ENCODE peak calls at places on chromosome 14, in four cellular contexts. A, K, X and Q are unnamed samples.
A peak's percentile ranks its signal among the peaks of the same experiment; 100 is the strongest.

GRCh38 chr14:61525293-61526011 is 169.9 kb upstream of the HIF1A start:
- DNase-seq in A (peak; percentile 52), K (no peak), X (no peak), Q (peak; percentile 46)

GRCh38 chr14:54267172-54267571 is 129.6 kb upstream of the CDKN3 start:
- DNase-seq in A (no peak), K (no peak), X (no peak), Q (peak; percentile 59)

GRCh38 chr14:93430319-93430801 is 379 bp upstream of the UNC79 start:
- DNase-seq in A (no peak), K (peak; percentile 54), X (peak; percentile 80), Q (peak; percentile 91)

GRCh38 chr14:46580941-46581671 is 70.5 kb downstream of the RPL10L start:
- DNase-seq in A (no peak), K (peak; percentile 2), X (peak; percentile 38), Q (peak; percentile 66)

GRCh38 chr14:55097894-55098560 is 31.0 kb upstream of the LGALS3 start:
- DNase-seq in A (no peak), K (no peak), X (no peak), Q (no peak)

GRCh38 chr14:105334383-105335230 is 20.1 kb downstream of the PACS2 start:
- DNase-seq in A (no peak), K (no peak), X (peak; percentile 58), Q (peak; percentile 22)

GRCh38 chr14:91228112-91229004 is 16.1 kb downstream of the GPR68 start:
- DNase-seq in A (peak; percentile 84), K (no peak), X (peak; percentile 80), Q (peak; percentile 27)

GRCh38 chr14:35932659-35933159 is 106.6 kb downstream of the BRMS1L start:
- DNase-seq in A (no peak), K (no peak), X (no peak), Q (no peak)

GRCh38 chr14:33933386-33933934 is 17.4 kb downstream of the EGLN3 start:
- DNase-seq in A (no peak), K (no peak), X (no peak), Q (no peak)

GRCh38 chr14:90644882-90645281 is 171.3 kb downstream of the TTC7B start:
- DNase-seq in A (peak; percentile 80), K (no peak), X (no peak), Q (no peak)

DNA sequence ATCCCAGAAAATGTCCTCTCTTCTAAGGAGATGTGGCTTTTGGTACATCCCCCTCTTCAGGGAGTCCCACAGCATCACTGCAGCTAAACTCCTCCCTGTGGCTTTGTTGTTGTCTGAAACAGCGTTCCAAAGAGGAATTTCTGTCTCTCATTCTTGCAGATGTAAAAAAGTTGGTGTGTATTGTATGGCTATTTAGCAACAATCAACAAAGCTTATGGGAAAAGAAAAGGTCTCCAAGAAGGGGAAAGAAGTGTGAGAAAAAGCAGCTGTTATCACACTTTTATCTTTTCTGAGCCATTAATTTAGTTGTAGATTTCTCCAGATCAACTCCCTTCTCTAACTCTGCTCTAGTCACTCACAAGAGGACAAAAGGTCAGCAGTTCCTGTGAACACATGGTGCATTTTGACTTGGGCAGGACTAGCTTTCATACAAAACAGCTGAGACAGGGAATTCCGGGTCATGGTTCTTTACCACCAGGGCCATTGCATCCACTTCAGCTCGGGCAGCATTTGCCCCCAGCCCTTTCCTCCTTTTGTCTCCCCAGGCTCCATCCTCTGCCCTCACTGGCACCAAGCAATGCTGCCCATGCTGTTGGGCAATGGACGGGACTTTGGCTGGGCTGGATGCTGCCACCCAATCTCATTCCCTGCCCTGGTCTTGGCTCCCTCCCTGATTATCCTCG is 184.7 kb downstream of the TMX1 start:
- DNase-seq in A (peak; percentile 53), K (no peak), X (no peak), Q (peak; percentile 81)
- H3K4ac ChIP-seq in A (peak overlapping the region; percentile 27), K (no peak overlapping the region), X (no peak overlapping the region), Q (no peak overlapping the region)

DNA sequence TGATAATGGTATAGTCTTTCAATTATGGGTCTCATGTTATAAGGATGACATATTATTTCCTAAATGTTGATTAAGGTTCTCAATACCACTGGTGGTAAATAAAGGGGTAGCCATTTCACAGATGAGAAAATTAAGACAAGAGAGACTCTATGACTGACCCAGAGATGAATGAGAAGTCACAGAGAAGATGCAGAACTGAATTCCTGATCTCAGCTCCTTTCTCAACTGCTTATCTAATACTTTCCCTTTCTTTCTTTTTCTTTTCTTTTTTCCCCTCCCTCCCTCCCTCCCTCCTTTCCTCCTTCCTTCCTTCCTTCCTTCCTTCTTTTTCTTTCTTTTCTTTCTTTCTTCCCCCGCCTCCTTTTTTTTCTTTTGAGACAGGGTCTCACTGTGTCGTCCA is 8.3 kb upstream of the PTGR2 start:
- DNase-seq in A (no peak), K (no peak), X (no peak), Q (no peak)
- H4K5ac ChIP-seq in A (no peak overlapping the region), K (no peak overlapping the region), X (no peak overlapping the region), Q (no peak overlapping the region)

DNA sequence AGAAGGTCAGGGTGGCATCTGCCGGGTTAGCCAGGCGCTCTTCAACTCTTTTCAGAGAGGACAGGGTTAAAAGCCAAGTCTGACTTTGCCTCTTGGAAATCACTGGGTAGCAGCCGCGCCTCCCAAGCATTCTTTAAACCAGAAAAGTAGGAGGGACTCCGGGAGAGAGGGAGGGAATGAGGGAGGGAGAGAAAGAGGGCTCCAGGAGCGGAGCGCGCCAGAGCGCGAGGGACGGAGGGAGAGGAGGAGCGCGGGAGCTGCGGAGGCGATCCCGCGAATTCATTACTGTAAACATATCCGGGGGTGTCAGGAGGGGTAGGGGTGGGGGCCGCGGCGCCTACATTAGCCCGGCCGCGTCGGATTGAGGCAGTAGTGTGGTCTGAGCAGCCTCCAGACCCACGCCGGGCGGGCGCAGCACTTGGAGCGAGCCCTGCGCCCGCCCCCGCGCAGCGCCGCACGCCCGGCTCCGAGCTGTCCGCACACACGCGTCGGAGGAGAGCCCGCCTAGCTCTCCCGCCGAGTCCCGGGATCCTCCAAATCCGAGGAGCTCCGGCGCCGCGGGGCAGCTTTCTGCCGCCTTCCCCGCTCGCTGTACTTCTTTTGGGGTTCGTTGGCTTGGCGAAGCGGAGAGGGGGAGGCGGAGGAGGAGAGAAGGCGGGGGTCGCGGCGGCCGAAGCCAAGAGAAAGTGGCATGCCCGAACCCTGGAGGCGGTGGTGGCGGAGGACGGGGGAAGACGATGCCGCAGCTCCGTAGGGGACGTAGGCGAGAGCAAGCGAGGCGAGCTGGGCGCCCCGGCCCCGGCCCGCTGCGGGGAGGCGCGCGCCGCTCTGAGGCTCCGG is 3.3 kb downstream of the FLRT2 start:
- DNase-seq in A (peak; percentile 87), K (no peak), X (peak; percentile 90), Q (peak; percentile 98)
- H3K4ac ChIP-seq in A (peak overlapping the region; percentile 75), K (no peak overlapping the region), X (no peak overlapping the region), Q (peak overlapping the region; percentile 66)

GRCh38 chr14:101290681-101291080 is 270.6 kb upstream of the DIO3 start:
- DNase-seq in A (no peak), K (no peak), X (no peak), Q (no peak)
- H4K5ac ChIP-seq in A (no peak overlapping the region), K (no peak overlapping the region), X (no peak overlapping the region), Q (no peak overlapping the region)

DNA sequence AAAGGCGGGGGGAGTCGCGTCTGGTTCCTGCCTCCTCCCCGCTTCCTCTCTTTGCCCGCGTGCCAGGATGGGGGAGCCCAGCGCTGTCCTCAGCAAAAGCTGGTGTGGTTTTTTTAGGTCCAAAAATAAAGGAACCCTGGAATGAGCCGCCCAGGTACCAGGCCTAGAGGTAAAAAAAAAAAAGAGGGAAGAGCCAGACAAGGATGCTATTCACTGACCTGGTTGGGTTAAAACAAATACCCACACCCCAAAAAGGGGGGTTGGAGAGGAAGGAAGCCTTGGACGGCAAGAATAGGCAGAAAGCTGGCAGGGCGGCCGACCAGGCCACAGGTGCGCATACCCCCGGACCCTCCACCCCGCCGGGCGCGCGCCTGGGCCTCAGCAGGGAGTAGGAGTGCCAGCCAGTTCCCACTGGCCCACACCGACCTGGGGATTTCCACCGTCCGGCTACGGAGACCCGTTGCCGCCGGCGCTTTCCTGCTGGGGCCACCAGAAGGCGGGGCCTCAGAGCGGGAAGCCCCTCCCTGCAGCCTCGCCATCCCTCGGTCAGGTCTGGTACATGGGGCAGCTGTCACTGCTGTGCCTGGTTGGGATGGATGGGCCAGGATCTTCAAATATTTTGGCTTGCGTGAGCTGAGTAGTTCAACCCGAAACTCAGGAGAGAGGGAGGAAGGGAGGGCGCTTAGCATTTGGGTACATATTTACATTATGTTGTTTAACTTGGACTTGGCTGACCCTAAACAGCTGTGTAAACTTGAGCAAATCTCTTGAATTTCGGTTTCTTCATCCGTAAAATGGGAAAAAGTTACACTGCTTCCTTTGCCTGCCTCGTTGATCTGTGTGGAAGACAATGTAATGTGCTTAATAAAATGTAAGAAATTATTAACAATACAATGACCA is 5.4 kb upstream of the IRF2BPL start:
- DNase-seq in A (peak; percentile 96), K (no peak), X (peak; percentile 91), Q (peak; percentile 92)
- H3K4ac ChIP-seq in A (peak overlapping the region; percentile 98), K (no peak overlapping the region), X (peak overlapping the region; percentile 74), Q (peak overlapping the region; percentile 64)

GRCh38 chr14:79405511-79405910 is 805.8 kb downstream of the DIO2 start:
- DNase-seq in A (no peak), K (no peak), X (no peak), Q (no peak)

GRCh38 chr14:79411403-79412174 is 799.7 kb downstream of the DIO2 start:
- DNase-seq in A (peak; percentile 66), K (no peak), X (no peak), Q (no peak)

GRCh38 chr14:79404874-79405273 is 806.4 kb downstream of the DIO2 start:
- DNase-seq in A (peak; percentile 31), K (no peak), X (no peak), Q (no peak)

GRCh38 chr14:79407572-79407971 is 803.7 kb downstream of the DIO2 start:
- DNase-seq in A (no peak), K (no peak), X (no peak), Q (peak; percentile 57)

DNA sequence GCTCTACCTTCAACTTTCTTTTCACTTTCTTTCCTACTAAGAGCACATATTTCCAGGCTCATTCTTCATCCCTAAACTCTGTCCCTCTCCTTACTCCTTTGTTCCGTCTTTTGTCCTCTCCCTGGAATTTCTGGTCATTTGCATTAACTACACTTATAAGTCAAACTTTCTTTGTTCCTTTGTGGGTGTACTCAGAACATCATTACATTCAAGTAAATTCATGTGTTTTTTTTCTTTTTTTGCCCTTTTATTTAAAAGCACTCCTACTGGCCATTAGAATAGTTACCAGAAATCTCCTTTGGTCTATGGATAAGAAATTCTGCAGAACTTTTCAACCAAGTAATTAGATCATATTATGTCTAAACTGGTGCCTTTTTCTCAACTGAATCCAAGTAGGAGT is 802.6 kb downstream of the DIO2 start:
- DNase-seq in A (no peak), K (no peak), X (no peak), Q (no peak)
- H4K5ac ChIP-seq in A (no peak overlapping the region), K (no peak overlapping the region), X (no peak overlapping the region), Q (no peak overlapping the region)

DNA sequence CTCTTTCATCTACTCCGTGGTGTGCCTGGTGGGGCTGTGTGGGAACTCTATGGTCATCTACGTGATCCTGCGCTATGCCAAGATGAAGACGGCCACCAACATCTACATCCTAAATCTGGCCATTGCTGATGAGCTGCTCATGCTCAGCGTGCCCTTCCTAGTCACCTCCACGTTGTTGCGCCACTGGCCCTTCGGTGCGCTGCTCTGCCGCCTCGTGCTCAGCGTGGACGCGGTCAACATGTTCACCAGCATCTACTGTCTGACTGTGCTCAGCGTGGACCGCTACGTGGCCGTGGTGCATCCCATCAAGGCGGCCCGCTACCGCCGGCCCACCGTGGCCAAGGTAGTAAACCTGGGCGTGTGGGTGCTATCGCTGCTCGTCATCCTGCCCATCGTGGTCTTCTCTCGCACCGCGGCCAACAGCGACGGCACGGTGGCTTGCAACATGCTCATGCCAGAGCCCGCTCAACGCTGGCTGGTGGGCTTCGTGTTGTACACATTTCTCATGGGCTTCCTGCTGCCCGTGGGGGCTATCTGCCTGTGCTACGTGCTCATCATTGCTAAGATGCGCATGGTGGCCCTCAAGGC is 2.0 kb downstream of the SSTR1 start:
- DNase-seq in A (no peak), K (no peak), X (no peak), Q (no peak)
- H3K4ac ChIP-seq in A (peak overlapping the region; percentile 74), K (peak overlapping the region; percentile 2), X (no peak overlapping the region), Q (no peak overlapping the region)

GRCh38 chr14:70013269-70013873 is 134.2 kb downstream of the SMOC1 start:
- DNase-seq in A (peak; percentile 30), K (peak; percentile 34), X (peak; percentile 74), Q (peak; percentile 67)
- H4K5ac ChIP-seq in A (no peak overlapping the region), K (no peak overlapping the region), X (no peak overlapping the region), Q (no peak overlapping the region)